ENCODE peak calls at places on chromosomes 13 and 19, in four cellular contexts. One of them, this sample, is unnamed.

GRCh38 chr19:57888494-57889231 is at the start of gene ZNF814:
- DNase-seq in suprapubic skin: peak; percentile 85
- DNase-seq in pancreas: peak; percentile 70
- DNase-seq in uterus: peak; percentile 61
- DNase-seq in this sample: peak; percentile 91

GRCh38 chr13:76754414-76754813 is 131.8 kb downstream of the KCTD12 start:
- DNase-seq in suprapubic skin: no peak
- DNase-seq in pancreas: no peak
- DNase-seq in uterus: peak; percentile 34
- DNase-seq in this sample: no peak

GRCh38 chr13:75813323-75813722 is 177.2 kb downstream of the LMO7 start:
- DNase-seq in suprapubic skin: no peak
- DNase-seq in pancreas: no peak
- DNase-seq in uterus: no peak
- DNase-seq in this sample: no peak

GRCh38 chr19:52566121-52566520 is 4.0 kb upstream of the ZNF701 start:
- DNase-seq in suprapubic skin: no peak
- DNase-seq in pancreas: no peak
- DNase-seq in uterus: no peak
- DNase-seq in this sample: no peak

GRCh38 chr19:45470147-45471081 is 2.6 kb downstream of the FOSB start:
- DNase-seq in suprapubic skin: no peak
- DNase-seq in pancreas: peak; percentile 43
- DNase-seq in uterus: no peak
- DNase-seq in this sample: peak; percentile 52

GRCh38 chr19:8605514-8605913 is 5.0 kb downstream of the ADAMTS10 start:
- DNase-seq in suprapubic skin: no peak
- DNase-seq in pancreas: no peak
- DNase-seq in uterus: no peak
- DNase-seq in this sample: no peak

GRCh38 chr13:35600137-35600536 is 123.6 kb upstream of the MAB21L1 start:
- DNase-seq in suprapubic skin: no peak
- DNase-seq in pancreas: no peak
- DNase-seq in uterus: no peak
- DNase-seq in this sample: no peak

GRCh38 chr19:56748443-56748842 is 76.9 kb upstream of the ZNF835 start:
- DNase-seq in suprapubic skin: no peak
- DNase-seq in pancreas: no peak
- DNase-seq in uterus: peak; percentile 34
- DNase-seq in this sample: no peak

GRCh38 chr13:91167706-91168459 is 179.6 kb upstream of the MIR17HG start:
- DNase-seq in suprapubic skin: no peak
- DNase-seq in pancreas: no peak
- DNase-seq in uterus: no peak
- DNase-seq in this sample: no peak

GRCh38 chr13:46660408-46660807 is 107.4 kb downstream of the LRCH1 start:
- DNase-seq in suprapubic skin: no peak
- DNase-seq in pancreas: no peak
- DNase-seq in uterus: no peak
- DNase-seq in this sample: no peak

GRCh38 chr13:40116008-40116407 is 460.5 kb downstream of the COG6 start:
- DNase-seq in suprapubic skin: no peak
- DNase-seq in pancreas: peak; percentile 74
- DNase-seq in uterus: peak; percentile 80
- DNase-seq in this sample: peak; percentile 79

GRCh38 chr13:99614465-99614885 is 113.2 kb downstream of the TM9SF2 start:
- DNase-seq in suprapubic skin: no peak
- DNase-seq in pancreas: peak; percentile 62
- DNase-seq in uterus: no peak
- DNase-seq in this sample: peak; percentile 22

GRCh38 chr19:13856530-13856929 is 20.4 kb upstream of the NANOS3 start:
- DNase-seq in suprapubic skin: no peak
- DNase-seq in pancreas: no peak
- DNase-seq in uterus: no peak
- DNase-seq in this sample: no peak

GRCh38 chr19:13860679-13861391 is 16.1 kb upstream of the NANOS3 start:
- DNase-seq in suprapubic skin: no peak
- DNase-seq in pancreas: no peak
- DNase-seq in uterus: no peak
- DNase-seq in this sample: no peak

GRCh38 chr19:13861392-13861713 is 15.6 kb upstream of the NANOS3 start:
- DNase-seq in suprapubic skin: no peak
- DNase-seq in pancreas: no peak
- DNase-seq in uterus: no peak
- DNase-seq in this sample: no peak

GRCh38 chr19:13861714-13862531 is 15.0 kb upstream of the NANOS3 start:
- DNase-seq in suprapubic skin: peak; percentile 97
- DNase-seq in pancreas: peak; percentile 95
- DNase-seq in uterus: peak; percentile 95
- DNase-seq in this sample: peak; percentile 94

GRCh38 chr19:13859361-13859880 is 17.5 kb upstream of the NANOS3 start:
- DNase-seq in suprapubic skin: no peak
- DNase-seq in pancreas: no peak
- DNase-seq in uterus: no peak
- DNase-seq in this sample: no peak
- TF ChIP-seq CTCF in suprapubic skin: no peak
- TF ChIP-seq CTCF in pancreas: no peak
- TF ChIP-seq CTCF in uterus: no peak
- TF ChIP-seq CTCF in this sample: no peak

GRCh38 chr19:42083537-42083936 is 7.6 kb downstream of the ZNF574 start:
- DNase-seq in suprapubic skin: no peak
- DNase-seq in pancreas: no peak
- DNase-seq in uterus: no peak
- DNase-seq in this sample: no peak
- H3K4me1 ChIP-seq in suprapubic skin: no peaks in the 10 kb centered on the region
- H3K4me1 ChIP-seq in pancreas: no peaks in the 10 kb centered on the region
- H3K4me1 ChIP-seq in uterus: no peaks in the 10 kb centered on the region
- H3K4me1 ChIP-seq in this sample: peaks cover 16% of the 10 kb centered on the region

DNA sequence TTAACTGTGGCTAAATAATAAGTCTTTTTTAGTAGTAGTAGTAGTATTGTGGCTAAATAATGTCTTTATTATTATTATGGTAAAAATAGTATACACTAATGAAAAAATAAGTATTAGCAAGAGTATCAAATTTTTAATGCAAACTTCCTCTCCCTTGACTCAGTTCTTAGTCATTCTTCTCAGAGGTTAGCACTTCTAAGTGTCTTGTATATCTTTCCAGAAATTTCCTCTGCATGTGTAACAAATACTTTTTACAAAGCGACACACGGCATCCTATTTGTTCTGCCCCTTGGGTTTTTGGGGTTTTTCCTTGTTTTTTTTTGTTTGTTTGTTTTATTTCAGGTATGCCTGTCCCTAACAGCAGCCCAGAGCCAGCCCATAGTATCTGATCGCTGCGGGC is 20.9 kb downstream of the SIN3B start:
- DNase-seq in suprapubic skin: no peak
- DNase-seq in pancreas: no peak
- DNase-seq in uterus: no peak
- DNase-seq in this sample: no peak
- H3K36me3 ChIP-seq in suprapubic skin: peaks cover 98% of the 10 kb centered on the region
- H3K36me3 ChIP-seq in pancreas: peaks cover 52% of the 10 kb centered on the region
- H3K36me3 ChIP-seq in uterus: no peaks in the 10 kb centered on the region
- H3K36me3 ChIP-seq in this sample: peaks cover 5% of the 10 kb centered on the region

GRCh38 chr13:108269601-108270328 is at the start of gene TNFSF13B:
- DNase-seq in suprapubic skin: no peak
- DNase-seq in pancreas: peak; percentile 46
- DNase-seq in uterus: no peak
- DNase-seq in this sample: peak; percentile 58
- TF ChIP-seq CTCF in suprapubic skin: no peak
- TF ChIP-seq CTCF in pancreas: no peak
- TF ChIP-seq CTCF in uterus: no peak
- TF ChIP-seq CTCF in this sample: no peak

GRCh38 chr13:114146173-114146572 is 13.8 kb upstream of the RASA3 start:
- DNase-seq in suprapubic skin: no peak
- DNase-seq in pancreas: no peak
- DNase-seq in uterus: no peak
- DNase-seq in this sample: peak; percentile 25
- H3K4me1 ChIP-seq in suprapubic skin: peaks cover 24% of the 10 kb centered on the region
- H3K4me1 ChIP-seq in pancreas: peaks cover 17% of the 10 kb centered on the region
- H3K4me1 ChIP-seq in uterus: no peaks in the 10 kb centered on the region
- H3K4me1 ChIP-seq in this sample: peaks cover 29% of the 10 kb centered on the region

GRCh38 chr19:1587872-1588271 is 4.8 kb downstream of the MBD3 start:
- DNase-seq in suprapubic skin: no peak
- DNase-seq in pancreas: no peak
- DNase-seq in uterus: no peak
- DNase-seq in this sample: no peak
- H3K36me3 ChIP-seq in suprapubic skin: peaks cover 20% of the 10 kb centered on the region
- H3K36me3 ChIP-seq in pancreas: peaks cover 13% of the 10 kb centered on the region
- H3K36me3 ChIP-seq in uterus: no peaks in the 10 kb centered on the region
- H3K36me3 ChIP-seq in this sample: no peaks in the 10 kb centered on the region

DNA sequence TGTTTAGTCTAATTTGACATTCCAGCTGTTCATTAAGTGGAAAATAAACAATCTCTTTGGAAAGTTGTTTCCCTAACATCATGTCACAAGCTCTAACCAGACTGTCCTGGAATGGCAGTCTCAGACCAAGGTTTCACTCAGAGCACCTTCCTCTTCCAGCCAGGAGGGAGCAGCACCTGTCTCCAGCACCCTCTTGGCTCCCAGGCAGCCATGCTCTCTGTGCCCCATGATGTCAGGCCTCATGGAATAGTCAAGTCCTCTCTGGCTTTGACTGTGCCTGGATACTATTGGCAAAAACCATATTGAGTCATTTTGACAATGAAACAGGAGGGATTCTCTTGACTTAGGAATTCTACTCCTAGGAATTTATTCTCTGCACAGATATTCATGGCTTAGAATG is 171.4 kb downstream of the OXGR1 start:
- DNase-seq in suprapubic skin: no peak
- DNase-seq in pancreas: peak; percentile 33
- DNase-seq in uterus: no peak
- DNase-seq in this sample: peak; percentile 54
- TF ChIP-seq CTCF in suprapubic skin: no peak
- TF ChIP-seq CTCF in pancreas: no peak
- TF ChIP-seq CTCF in uterus: no peak
- TF ChIP-seq CTCF in this sample: no peak

GRCh38 chr13:111211789-111212516 is 96.8 kb downstream of the ARHGEF7 start:
- DNase-seq in suprapubic skin: no peak
- DNase-seq in pancreas: no peak
- DNase-seq in uterus: no peak
- DNase-seq in this sample: no peak

GRCh38 chr13:111215081-111216047 is 100.3 kb downstream of the ARHGEF7 start:
- DNase-seq in suprapubic skin: no peak
- DNase-seq in pancreas: no peak
- DNase-seq in uterus: no peak
- DNase-seq in this sample: no peak

GRCh38 chr13:111216166-111216960 is 101.3 kb downstream of the ARHGEF7 start:
- DNase-seq in suprapubic skin: no peak
- DNase-seq in pancreas: peak; percentile 36
- DNase-seq in uterus: no peak
- DNase-seq in this sample: peak; percentile 68

GRCh38 chr13:111212517-111212873 is 97.4 kb downstream of the ARHGEF7 start:
- DNase-seq in suprapubic skin: no peak
- DNase-seq in pancreas: no peak
- DNase-seq in uterus: no peak
- DNase-seq in this sample: no peak

DNA sequence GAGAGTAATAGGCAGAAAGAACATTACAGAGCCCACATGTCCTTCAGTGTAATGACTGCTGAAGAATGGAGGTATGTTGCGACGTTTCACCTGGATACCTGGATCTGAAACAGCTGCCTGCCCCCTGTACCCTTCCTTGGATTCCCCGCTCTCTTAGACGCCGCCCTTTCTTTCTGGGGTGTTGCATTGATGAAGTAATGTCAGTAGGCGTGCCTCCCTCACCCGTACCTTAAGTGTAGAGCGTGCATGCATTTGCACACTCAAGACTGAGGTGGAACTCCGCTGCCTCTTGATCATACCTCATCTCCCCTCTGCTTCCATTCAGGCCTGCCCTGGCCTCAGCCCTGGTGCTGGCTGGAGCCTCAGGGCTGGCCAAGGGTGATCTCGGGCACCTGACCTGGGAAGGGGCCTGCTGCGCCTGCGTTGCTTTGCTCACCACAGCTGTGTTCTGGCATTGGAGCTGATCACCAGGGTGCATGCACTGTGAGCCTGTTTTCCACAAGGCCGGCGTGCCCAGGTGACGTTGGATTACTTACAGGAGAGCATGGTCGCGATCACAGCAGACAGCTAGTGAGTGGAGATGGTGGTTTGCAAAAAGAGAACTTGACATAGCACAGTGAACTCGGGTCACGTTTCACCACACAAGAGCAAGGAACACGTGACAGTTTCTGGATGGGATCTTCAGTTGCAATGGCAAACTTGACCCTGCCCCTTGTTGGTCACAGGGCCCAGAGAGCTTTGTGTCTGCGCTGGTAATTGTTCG is 99.0 kb downstream of the ARHGEF7 start:
- DNase-seq in suprapubic skin: no peak
- DNase-seq in pancreas: no peak
- DNase-seq in uterus: no peak
- DNase-seq in this sample: no peak
- H3K4me1 ChIP-seq in suprapubic skin: peaks cover 58% of the 10 kb centered on the region
- H3K4me1 ChIP-seq in pancreas: peaks cover 4% of the 10 kb centered on the region
- H3K4me1 ChIP-seq in uterus: no peaks in the 10 kb centered on the region
- H3K4me1 ChIP-seq in this sample: peaks cover 2% of the 10 kb centered on the region

GRCh38 chr13:71240906-71241305 is 626.1 kb downstream of the DACH1 start:
- DNase-seq in suprapubic skin: no peak
- DNase-seq in pancreas: no peak
- DNase-seq in uterus: no peak
- DNase-seq in this sample: peak; percentile 6

GRCh38 chr13:71242191-71242590 is 624.8 kb downstream of the DACH1 start:
- DNase-seq in suprapubic skin: no peak
- DNase-seq in pancreas: no peak
- DNase-seq in uterus: no peak
- DNase-seq in this sample: peak; percentile 11

GRCh38 chr13:71249031-71249430 is 618.0 kb downstream of the DACH1 start:
- DNase-seq in suprapubic skin: no peak
- DNase-seq in pancreas: no peak
- DNase-seq in uterus: no peak
- DNase-seq in this sample: no peak

DNA sequence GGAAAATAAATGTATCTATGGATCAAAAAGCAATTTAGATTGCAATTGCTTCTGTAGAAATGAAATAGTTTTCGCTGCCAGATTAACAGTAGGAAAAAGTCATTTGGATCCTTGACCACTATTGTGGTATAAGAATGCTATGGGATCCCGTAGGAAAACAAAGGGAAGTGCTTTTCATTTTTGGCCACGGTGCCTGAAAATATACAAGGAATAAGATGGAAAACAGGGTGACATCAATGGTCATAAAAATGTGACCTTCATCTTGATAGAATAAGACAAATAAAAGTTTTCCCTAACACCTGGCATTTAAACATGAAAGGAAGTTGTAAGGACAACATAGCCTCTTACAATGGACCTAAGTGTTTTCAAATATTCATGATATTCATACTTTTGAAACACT is 622.8 kb downstream of the DACH1 start:
- DNase-seq in suprapubic skin: no peak
- DNase-seq in pancreas: no peak
- DNase-seq in uterus: no peak
- DNase-seq in this sample: no peak
- H3K36me3 ChIP-seq in suprapubic skin: no peaks in the 10 kb centered on the region
- H3K36me3 ChIP-seq in pancreas: no peaks in the 10 kb centered on the region
- H3K36me3 ChIP-seq in uterus: no peaks in the 10 kb centered on the region
- H3K36me3 ChIP-seq in this sample: no peaks in the 10 kb centered on the region

This sample was measured in mucosa of descending colon.